ENCODE peak calls at places on chromosome 12, in five cellular contexts. F is choroid plexus epithelial cell, M is HTR-8/SVneo, G is HCEC 1CT, D is mucosa of gallbladder. V is an unnamed sample.

GRCh38 chr12:109767456-109767855 is 53.8 kb downstream of the FAM222A start:
- DNase-seq in F (no peak), G (no peak), M (no peak), D (no peak), V (no peak)

GRCh38 chr12:29396774-29397173 is 15.8 kb upstream of the ERGIC2 start:
- DNase-seq in M (no peak), G (peak), F (peak), D (no peak), V (no peak)

GRCh38 chr12:19759229-19759628 is 319.9 kb downstream of the AEBP2 start:
- DNase-seq in F (peak), D (no peak), M (no peak), G (peak), V (no peak)

GRCh38 chr12:114982760-114983159 is 298.8 kb upstream of the TBX3 start:
- DNase-seq in D (no peak), F (peak), G (peak), M (peak), V (no peak)

GRCh38 chr12:107564946-107565345 is 120.7 kb upstream of the PWP1 start:
- DNase-seq in M (no peak), F (peak), D (no peak), G (no peak), V (no peak)

GRCh38 chr12:8687846-8688601 is 9.8 kb upstream of the RIMKLB start:
- DNase-seq in G (peak), D (peak), M (peak), F (peak), V (no peak)

GRCh38 chr12:100458191-100458590 is 15.5 kb upstream of the NR1H4 start:
- DNase-seq in D (no peak), F (no peak), M (no peak), G (no peak), V (no peak)

GRCh38 chr12:107541001-107541400 is 144.6 kb upstream of the PWP1 start:
- DNase-seq in D (no peak), F (no peak), M (no peak), G (no peak), V (no peak)

GRCh38 chr12:121184984-121185894 is 24.7 kb upstream of the P2RX4 start:
- DNase-seq in G (no peak), F (no peak), M (no peak), D (no peak), V (no peak)

GRCh38 chr12:67069451-67070306 is 199.5 kb upstream of the CAND1 start:
- DNase-seq in G (no peak), M (peak), D (no peak), F (no peak), V (no peak)

GRCh38 chr12:50205648-50206047 is 38.5 kb upstream of the CERS5 start:
- DNase-seq in G (no peak), D (no peak), F (no peak), M (no peak), V (no peak)

GRCh38 chr12:1356285-1356684 is 238.1 kb downstream of the FBXL14 start:
- DNase-seq in F (peak), M (no peak), D (no peak), G (no peak), V (no peak)

GRCh38 chr12:52461693-52462092 is 9.7 kb upstream of the KRT6B start:
- DNase-seq in F (no peak), G (no peak), D (no peak), M (no peak), V (no peak)

GRCh38 chr12:108618079-108618952 is 15.4 kb downstream of the SELPLG start:
- DNase-seq in G (peak), D (peak), F (peak), M (peak), V (peak)

GRCh38 chr12:94261119-94261518 is 112.7 kb downstream of the PLXNC1 start:
- DNase-seq in D (no peak), G (no peak), F (no peak), M (no peak), V (no peak)

GRCh38 chr12:108432423-108432822 is 82.7 kb upstream of the FICD start:
- DNase-seq in G (no peak), M (no peak), D (no peak), F (no peak), V (no peak)

GRCh38 chr12:44088647-44089046 is 252.8 kb downstream of the TMEM117 start:
- DNase-seq in M (no peak), F (no peak), G (no peak), D (no peak), V (no peak)

GRCh38 chr12:8226355-8226754 is 1.1 kb downstream of the FAM90A1 start:
- DNase-seq in D (no peak), G (no peak), F (no peak), M (no peak), V (no peak)

GRCh38 chr12:113285679-113286645 is 48.9 kb downstream of the SLC8B1 start:
- DNase-seq in G (no peak), M (no peak), F (no peak), D (no peak), V (no peak)

GRCh38 chr12:113467514-113468364 is 3.9 kb downstream of the LHX5 start:
- DNase-seq in F (no peak), M (no peak), G (no peak), D (no peak), V (no peak)

GRCh38 chr12:114192549-114192948 is 213.4 kb downstream of the TBX5 start:
- DNase-seq in G (no peak), D (no peak), M (no peak), F (no peak), V (no peak)

GRCh38 chr12:28767836-28768348 is 381.2 kb upstream of the FAR2 start:
- DNase-seq in M (no peak), G (peak), D (no peak), F (no peak), V (no peak)

V was measured in left lobe of liver.